ENCODE peak calls at places on chromosome 13, in seven cellular contexts. One of them, this sample, is unnamed.

GRCh38 chr13:42369071-42369795 is 97.3 kb downstream of the AKAP11 start:
- DNase-seq in NCI-H1092 treated with DMSO at 0.1 percent for 48 hours: no peak
- DNase-seq in activated CD4-positive, alpha-beta T cell treated with anti-CD3 and anti-CD28 coated beads, Interleukin-2, amount 50 U/mL, for 48 hours: peak; percentile 69
- DNase-seq in amygdala: no peak
- DNase-seq in upper lobe of left lung: no peak
- DNase-seq in stimulated activated naive CD4-positive, alpha-beta T cell: no peak
- DNase-seq in HEK293T: no peak
- DNase-seq in this sample: no peak

GRCh38 chr13:100514788-100515409 is 73.7 kb downstream of the GGACT start:
- DNase-seq in NCI-H1092 treated with DMSO at 0.1 percent for 48 hours: peak; percentile 91
- DNase-seq in activated CD4-positive, alpha-beta T cell treated with anti-CD3 and anti-CD28 coated beads, Interleukin-2, amount 50 U/mL, for 48 hours: peak; percentile 78
- DNase-seq in amygdala: peak; percentile 67
- DNase-seq in upper lobe of left lung: peak; percentile 89
- DNase-seq in stimulated activated naive CD4-positive, alpha-beta T cell: peak; percentile 56
- DNase-seq in HEK293T: peak; percentile 76
- DNase-seq in this sample: peak; percentile 80

GRCh38 chr13:46629811-46630413 is 76.9 kb downstream of the LRCH1 start:
- DNase-seq in NCI-H1092 treated with DMSO at 0.1 percent for 48 hours: no peak
- DNase-seq in activated CD4-positive, alpha-beta T cell treated with anti-CD3 and anti-CD28 coated beads, Interleukin-2, amount 50 U/mL, for 48 hours: no peak
- DNase-seq in amygdala: no peak
- DNase-seq in upper lobe of left lung: no peak
- DNase-seq in stimulated activated naive CD4-positive, alpha-beta T cell: no peak
- DNase-seq in HEK293T: no peak
- DNase-seq in this sample: no peak

GRCh38 chr13:49604570-49604969 is 19.2 kb upstream of the RCBTB1 start:
- DNase-seq in NCI-H1092 treated with DMSO at 0.1 percent for 48 hours: no peak
- DNase-seq in activated CD4-positive, alpha-beta T cell treated with anti-CD3 and anti-CD28 coated beads, Interleukin-2, amount 50 U/mL, for 48 hours: no peak
- DNase-seq in amygdala: no peak
- DNase-seq in upper lobe of left lung: no peak
- DNase-seq in stimulated activated naive CD4-positive, alpha-beta T cell: no peak
- DNase-seq in HEK293T: no peak
- DNase-seq in this sample: no peak

GRCh38 chr13:95536629-95537241 is 15.8 kb upstream of the CLDN10 start:
- DNase-seq in NCI-H1092 treated with DMSO at 0.1 percent for 48 hours: peak; percentile 41
- DNase-seq in activated CD4-positive, alpha-beta T cell treated with anti-CD3 and anti-CD28 coated beads, Interleukin-2, amount 50 U/mL, for 48 hours: no peak
- DNase-seq in amygdala: no peak
- DNase-seq in upper lobe of left lung: no peak
- DNase-seq in stimulated activated naive CD4-positive, alpha-beta T cell: no peak
- DNase-seq in HEK293T: no peak
- DNase-seq in this sample: no peak

GRCh38 chr13:25744176-25744575 is 307.6 kb downstream of the SHISA2 start:
- DNase-seq in NCI-H1092 treated with DMSO at 0.1 percent for 48 hours: no peak
- DNase-seq in activated CD4-positive, alpha-beta T cell treated with anti-CD3 and anti-CD28 coated beads, Interleukin-2, amount 50 U/mL, for 48 hours: no peak
- DNase-seq in amygdala: no peak
- DNase-seq in upper lobe of left lung: no peak
- DNase-seq in stimulated activated naive CD4-positive, alpha-beta T cell: no peak
- DNase-seq in HEK293T: no peak
- DNase-seq in this sample: no peak

GRCh38 chr13:73803997-73804396 is 330.2 kb downstream of the KLF12 start:
- DNase-seq in NCI-H1092 treated with DMSO at 0.1 percent for 48 hours: no peak
- DNase-seq in activated CD4-positive, alpha-beta T cell treated with anti-CD3 and anti-CD28 coated beads, Interleukin-2, amount 50 U/mL, for 48 hours: no peak
- DNase-seq in amygdala: no peak
- DNase-seq in upper lobe of left lung: no peak
- DNase-seq in stimulated activated naive CD4-positive, alpha-beta T cell: no peak
- DNase-seq in HEK293T: no peak
- DNase-seq in this sample: no peak

GRCh38 chr13:35157143-35157755 is 215.2 kb downstream of the NBEA start:
- DNase-seq in NCI-H1092 treated with DMSO at 0.1 percent for 48 hours: no peak
- DNase-seq in activated CD4-positive, alpha-beta T cell treated with anti-CD3 and anti-CD28 coated beads, Interleukin-2, amount 50 U/mL, for 48 hours: peak; percentile 9
- DNase-seq in amygdala: no peak
- DNase-seq in upper lobe of left lung: no peak
- DNase-seq in stimulated activated naive CD4-positive, alpha-beta T cell: no peak
- DNase-seq in HEK293T: peak; percentile 43
- DNase-seq in this sample: no peak

GRCh38 chr13:107866666-107867623 is 348.4 kb downstream of the LIG4 start:
- DNase-seq in NCI-H1092 treated with DMSO at 0.1 percent for 48 hours: peak; percentile 85
- DNase-seq in activated CD4-positive, alpha-beta T cell treated with anti-CD3 and anti-CD28 coated beads, Interleukin-2, amount 50 U/mL, for 48 hours: no peak
- DNase-seq in amygdala: no peak
- DNase-seq in upper lobe of left lung: no peak
- DNase-seq in stimulated activated naive CD4-positive, alpha-beta T cell: no peak
- DNase-seq in HEK293T: peak; percentile 9
- DNase-seq in this sample: no peak